ENCODE peak calls at places on chromosome 9, in four cellular contexts. Q is T-helper 1 cell; J is effector CD8-positive, alpha-beta T cell; D is foreskin keratinocyte. P is an unnamed sample.

GRCh38 chr9:134556531-134557068 is 85.0 kb upstream of the COL5A1 start:
- DNase-seq in J (no peak), D (no peak), Q (no peak), P (no peak)

GRCh38 chr9:450561-450960 is 235.9 kb downstream of the DOCK8 start:
- DNase-seq in Q (no peak), J (no peak), D (no peak), P (no peak)

GRCh38 chr9:115944166-115944948 is 209.2 kb upstream of the PAPPA start:
- DNase-seq in D (peak; percentile 92), Q (no peak), J (no peak), P (peak; percentile 84)

GRCh38 chr9:35907732-35908483 is 1.4 kb upstream of the SPAAR start:
- DNase-seq in J (no peak), Q (no peak), D (peak; percentile 80), P (no peak)

GRCh38 chr9:137167752-137168574 is 1.9 kb downstream of the LRRC26 start:
- DNase-seq in J (no peak), D (no peak), Q (no peak), P (no peak)

GRCh38 chr9:101485873-101486692 is 47.6 kb upstream of the RNF20 start:
- DNase-seq in Q (no peak), J (no peak), D (no peak), P (no peak)

GRCh38 chr9:134171316-134172197 is 7.2 kb upstream of the RNU6ATAC start:
- DNase-seq in J (no peak), Q (no peak), D (no peak), P (no peak)

GRCh38 chr9:68763104-68763503 is 58.1 kb downstream of the PIP5K1B start:
- DNase-seq in D (no peak), J (no peak), Q (no peak), P (no peak)

GRCh38 chr9:129981180-129981907 is 61.6 kb downstream of the FNBP1 start:
- DNase-seq in D (no peak), Q (no peak), J (no peak), P (no peak)

GRCh38 chr9:9387511-9388115 is 1225.2 kb downstream of the PTPRD start:
- DNase-seq in Q (no peak), J (no peak), D (no peak), P (no peak)